ENCODE peak calls at places on chromosome 16, in six cellular contexts. Z, C, J, O, N and X are unnamed samples. For H3K9me3, the result is how much of the 10 kb centered on the place peaks cover.

GRCh38 chr16:18969855-18970240 is 13.9 kb upstream of the TMC7 start:
- DNase-seq in N (no peak), C (no peak), J (no peak), Z (no peak), O (no peak), X (no peak)

GRCh38 chr16:30491744-30492308 is 19.3 kb downstream of the ITGAL start:
- DNase-seq in J (no peak), C (no peak), Z (no peak), O (no peak), N (no peak), X (no peak)

GRCh38 chr16:87392823-87393679 is 915 bp downstream of the MAP1LC3B start:
- DNase-seq in N (no peak), O (peak), J (no peak), Z (peak), C (peak), X (peak)

GRCh38 chr16:81473561-81473960 is 29.0 kb downstream of the CMIP start:
- DNase-seq in C (no peak), O (no peak), Z (no peak), N (no peak), J (no peak), X (no peak)

GRCh38 chr16:76985362-76985761 is 205.6 kb upstream of the MON1B start:
- DNase-seq in Z (no peak), C (no peak), O (no peak), J (no peak), N (no peak), X (no peak)

GRCh38 chr16:24973771-24974461 is 41.3 kb downstream of the ARHGAP17 start:
- DNase-seq in J (no peak), N (no peak), O (no peak), C (no peak), Z (no peak), X (no peak)

GRCh38 chr16:85327731-85328664 is 215.7 kb upstream of the CIBAR2 start:
- DNase-seq in C (no peak), Z (no peak), N (peak), O (no peak), J (no peak), X (no peak)

GRCh38 chr16:54460254-54460860 is 173.8 kb upstream of the IRX3 start:
- DNase-seq in C (no peak), Z (no peak), O (no peak), J (no peak), N (no peak), X (no peak)

GRCh38 chr16:83355570-83356218 is 452.1 kb upstream of the HSBP1 start:
- DNase-seq in J (no peak), C (peak), Z (no peak), N (no peak), O (no peak), X (no peak)

GRCh38 chr16:19304670-19305240 is 19.2 kb downstream of the CLEC19A start:
- DNase-seq in N (no peak), C (no peak), J (no peak), O (no peak), Z (no peak), X (no peak)

GRCh38 chr16:29943846-29944669 is 17.8 kb upstream of the TMEM219 start:
- DNase-seq in C (no peak), Z (no peak), J (no peak), N (peak), O (peak), X (peak)

GRCh38 chr16:86508947-86509758 is 1.2 kb upstream of the FOXF1 start:
- DNase-seq in O (peak), Z (no peak), J (no peak), C (no peak), N (no peak), X (peak)

GRCh38 chr16:19439483-19439882 is 21.8 kb downstream of the TMC5 start:
- DNase-seq in Z (no peak), C (no peak), N (no peak), J (no peak), O (no peak), X (no peak)

GRCh38 chr16:3654249-3654991 is at the start of gene DNASE1:
- DNase-seq in N (peak), J (no peak), O (peak), Z (peak), C (peak), X (peak)

GRCh38 chr16:72427001-72427785 is 255.2 kb upstream of the PMFBP1 start:
- DNase-seq in N (no peak), O (no peak), Z (no peak), J (no peak), C (no peak), X (no peak)

GRCh38 chr16:78249056-78249455 is 149.6 kb downstream of the WWOX start:
- DNase-seq in Z (no peak), O (no peak), C (no peak), J (no peak), N (no peak), X (peak)

GRCh38 chr16:12064291-12064690 is 87.8 kb downstream of the SNX29 start:
- DNase-seq in Z (no peak), J (no peak), C (no peak), O (no peak), N (no peak), X (peak)

GRCh38 chr16:71974068-71974818 is 26.0 kb downstream of the PKD1L3 start:
- DNase-seq in O (no peak), N (no peak), C (no peak), J (no peak), Z (no peak), X (no peak)

GRCh38 chr16:22225060-22225459 is 19.0 kb downstream of the EEF2K start:
- DNase-seq in Z (no peak), C (no peak), O (no peak), N (no peak), J (no peak), X (no peak)

GRCh38 chr16:54636221-54636793 is 294.4 kb upstream of the IRX5 start:
- DNase-seq in J (no peak), N (no peak), O (no peak), C (no peak), Z (no peak), X (no peak)

GRCh38 chr16:7615565-7615964 is 282.9 kb downstream of the RBFOX1 start:
- DNase-seq in N (no peak), J (no peak), Z (no peak), O (no peak), C (no peak), X (no peak)

GRCh38 chr16:85042606-85043005 is 15.0 kb downstream of the KIAA0513 start:
- DNase-seq in Z (no peak), C (no peak), N (no peak), O (no peak), J (no peak), X (no peak)

GRCh38 chr16:71384073-71384724 is 25.7 kb downstream of the CALB2 start:
- DNase-seq in N (no peak), Z (no peak), J (no peak), O (no peak), C (no peak), X (no peak)

GRCh38 chr16:57481421-57481820 is 4.9 kb downstream of the DOK4 start:
- DNase-seq in C (no peak), O (no peak), J (no peak), Z (no peak), N (no peak), X (no peak)

GRCh38 chr16:67404740-67405226 is 11.5 kb upstream of the TPPP3 start:
- DNase-seq in J (no peak), O (peak), C (no peak), Z (no peak), N (no peak), X (no peak)

GRCh38 chr16:79463839-79464238 is 136.7 kb downstream of the MAF start:
- DNase-seq in N (no peak), O (no peak), C (no peak), Z (no peak), J (no peak), X (no peak)

GRCh38 chr16:59645194-59645593 is 911.1 kb upstream of the GOT2 start:
- DNase-seq in O (no peak), C (no peak), N (no peak), J (no peak), Z (no peak), X (no peak)

GRCh38 chr16:80512460-80512859 is 28.3 kb upstream of the DYNLRB2 start:
- DNase-seq in O (no peak), Z (no peak), J (no peak), N (no peak), C (no peak), X (no peak)

GRCh38 chr16:50268352-50268751 is 2.0 kb downstream of the ADCY7 start:
- DNase-seq in C (no peak), N (no peak), O (no peak), J (no peak), Z (no peak), X (no peak)

GRCh38 chr16:3431779-3432219 is 11.5 kb downstream of the ZNF597 start:
- DNase-seq in Z (peak), J (no peak), C (no peak), O (peak), N (no peak), X (peak)

GRCh38 chr16:79871906-79872305 is 271.4 kb upstream of the MAF start:
- DNase-seq in N (no peak), J (no peak), Z (no peak), O (no peak), C (no peak), X (no peak)

GRCh38 chr16:79089735-79090284 is 510.7 kb downstream of the MAF start:
- DNase-seq in J (no peak), Z (peak), N (no peak), C (no peak), O (peak), X (no peak)

GRCh38 chr16:46629331-46629843 is 8.2 kb upstream of the SHCBP1 start:
- DNase-seq in C (peak), O (peak), N (no peak), Z (no peak), J (no peak), X (no peak)

GRCh38 chr16:10318798-10319500 is 66.9 kb upstream of the ATF7IP2 start:
- DNase-seq in O (no peak), J (no peak), N (no peak), C (no peak), Z (no peak), X (no peak)

GRCh38 chr16:17470002-17470870 is 524 bp downstream of the XYLT1 start:
- DNase-seq in N (no peak), C (peak), J (peak), Z (peak), O (peak), X (peak)

DNA sequence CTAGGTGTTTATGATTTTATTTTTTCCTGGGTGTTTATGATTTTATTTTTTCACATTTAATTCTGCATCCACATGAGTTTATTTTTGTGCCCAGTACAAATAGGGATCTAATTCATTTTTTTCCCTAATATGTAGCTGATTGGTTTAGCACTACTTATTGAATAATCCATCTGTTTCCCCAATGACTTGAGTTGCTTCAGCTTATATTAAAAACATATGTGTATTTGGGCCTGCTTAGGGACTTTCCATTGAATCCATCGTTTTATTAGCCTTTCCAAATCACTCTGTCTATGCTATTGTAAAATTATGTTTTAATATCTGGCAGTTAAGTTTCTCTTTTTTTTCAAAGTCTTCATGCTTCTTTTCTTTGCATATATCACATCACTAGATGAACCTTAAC is 42.2 kb downstream of the WWP2 start:
- DNase-seq in C (no peak), J (no peak), Z (no peak), N (no peak), O (no peak), X (no peak)
- H3K9me3 ChIP-seq in C (under half), J (under half), Z (under half), N (under half), O (under half), X (under half)

DNA sequence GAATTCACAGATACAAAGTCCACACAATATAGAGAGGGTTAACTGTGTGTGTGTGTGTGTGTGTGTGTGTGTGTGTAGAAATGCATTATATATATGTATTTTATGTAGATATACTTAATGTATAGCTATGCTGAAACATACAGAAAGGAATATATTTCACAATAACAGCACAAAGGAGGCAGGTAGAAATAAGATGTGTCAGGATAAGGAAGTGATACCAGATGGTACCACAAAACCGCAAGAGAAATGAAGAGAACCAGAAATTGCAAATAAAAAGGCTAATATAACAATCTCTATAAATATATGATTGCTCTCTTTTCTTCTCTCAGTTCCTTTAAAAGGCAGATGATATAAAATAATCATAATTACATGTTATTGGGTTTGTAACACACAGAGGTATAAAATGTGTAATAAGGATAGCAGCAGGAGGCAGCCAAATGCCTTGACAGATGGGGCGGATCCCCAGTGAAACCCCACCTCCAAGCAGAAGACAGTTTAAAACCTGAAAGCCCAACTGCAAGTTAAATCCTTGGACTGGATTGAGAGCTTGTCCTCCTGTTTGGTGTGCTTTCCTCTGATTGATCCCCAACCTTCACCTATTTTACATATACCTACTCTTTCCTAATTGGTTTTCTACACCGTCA is 365.4 kb upstream of the C16orf82 start:
- DNase-seq in C (peak), Z (no peak), J (no peak), O (no peak), N (no peak), X (no peak)
- H3K9me3 ChIP-seq in C (under half), Z (under half), J (under half), O (under half), N (under half), X (under half)

GRCh38 chr16:833411-833810 is 32.9 kb upstream of the GNG13 start:
- DNase-seq in N (no peak), J (no peak), O (no peak), C (no peak), Z (no peak), X (no peak)

GRCh38 chr16:838741-839140 is 38.2 kb upstream of the GNG13 start:
- DNase-seq in J (no peak), Z (no peak), C (no peak), N (no peak), O (no peak), X (no peak)

GRCh38 chr16:832652-833336 is 32.3 kb upstream of the GNG13 start:
- DNase-seq in J (no peak), N (no peak), C (no peak), Z (no peak), O (peak), X (no peak)

GRCh38 chr16:835373-835772 is 34.8 kb upstream of the GNG13 start:
- DNase-seq in C (no peak), Z (no peak), N (no peak), J (no peak), O (no peak), X (peak)

DNA sequence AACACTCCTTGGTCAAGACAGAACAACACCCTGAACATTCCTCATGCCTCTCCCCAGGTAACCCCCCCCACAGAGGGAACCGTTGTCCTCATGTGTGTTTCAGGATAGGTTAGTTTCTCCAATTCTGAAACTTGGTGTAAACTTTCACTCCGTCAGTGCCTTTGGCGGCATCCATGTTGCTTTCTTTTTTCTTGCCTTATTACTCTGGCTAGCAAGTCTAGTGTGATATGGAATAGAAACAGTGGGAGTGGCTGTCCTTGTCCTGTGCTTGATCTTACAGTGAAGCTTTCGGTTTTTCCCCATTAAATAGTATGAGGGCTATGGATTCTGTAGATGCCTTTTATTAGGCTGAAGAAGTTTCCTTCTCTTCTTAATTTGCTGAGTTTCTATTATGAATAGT is 35.7 kb upstream of the GNG13 start:
- DNase-seq in O (no peak), Z (no peak), J (no peak), C (no peak), N (no peak), X (no peak)
- H3K9me3 ChIP-seq in O (under half), Z (under half), J (under half), C (under half), N (under half), X (under half)

GRCh38 chr16:35745191-35745590 is 2285.8 kb downstream of the TP53TG3F start:
- DNase-seq in J (no peak), O (no peak), Z (no peak), C (no peak), N (no peak), X (no peak)

GRCh38 chr16:35744084-35744483 is 2284.7 kb downstream of the TP53TG3F start:
- DNase-seq in C (no peak), Z (no peak), J (peak), O (no peak), N (no peak), X (no peak)

GRCh38 chr16:35741546-35741945 is 2282.1 kb downstream of the TP53TG3F start:
- DNase-seq in Z (no peak), O (no peak), C (no peak), N (no peak), J (no peak), X (no peak)

GRCh38 chr16:35744716-35745115 is 2285.3 kb downstream of the TP53TG3F start:
- DNase-seq in C (no peak), O (no peak), J (peak), N (no peak), Z (no peak), X (no peak)

DNA sequence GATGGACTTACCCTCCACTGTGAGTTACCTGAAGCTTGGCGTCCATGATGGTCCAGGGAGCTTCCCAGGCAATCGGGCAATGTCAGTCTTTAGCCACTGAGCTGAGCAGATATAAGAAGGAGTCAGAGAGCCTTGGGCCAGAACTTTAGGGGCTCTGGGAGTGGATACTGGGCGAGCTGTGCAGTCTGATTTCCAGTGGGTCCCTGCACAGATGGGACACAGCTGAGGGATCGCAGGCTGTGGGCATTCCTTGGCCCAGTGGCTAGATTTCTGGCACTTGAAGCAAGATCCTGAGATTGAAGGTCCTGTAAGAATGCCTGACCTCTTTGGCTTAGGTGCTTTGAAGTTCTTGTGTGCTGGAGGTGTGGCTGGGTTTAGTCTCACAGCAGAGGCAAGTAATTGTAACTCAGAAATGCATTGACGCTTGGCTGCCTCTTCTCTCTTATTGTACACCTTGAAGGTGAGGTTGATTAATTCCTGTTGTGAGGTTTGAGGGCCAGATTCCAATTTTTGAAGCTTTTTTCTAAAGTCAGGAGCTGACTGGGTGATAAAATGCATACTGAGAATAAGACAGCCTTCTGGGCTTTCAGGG is 2283.8 kb downstream of the TP53TG3F start:
- DNase-seq in J (peak), C (no peak), Z (no peak), N (no peak), O (no peak), X (no peak)
- H3K9me3 ChIP-seq in J (under half), C (under half), Z (under half), N (under half), O (under half), X (half or more)

GRCh38 chr16:4924593-4925378 is 12.2 kb downstream of the PPL start:
- DNase-seq in Z (no peak), C (no peak), N (no peak), J (no peak), O (no peak), X (peak)
- H3K9me3 ChIP-seq in Z (under half), C (under half), N (under half), J (under half), O (under half), X (under half)